ENCODE peak calls at places on chromosomes 1 and 21, in six cellular contexts. I, P, D, W, G and Z are unnamed samples.

GRCh38 chr1:10803971-10804820 is 7.8 kb upstream of the CASZ1 start:
- DNase-seq in G (no peak), W (no peak), I (no peak), P (no peak), D (no peak), Z (no peak)

GRCh38 chr1:181486098-181486420 is 2.7 kb downstream of the CACNA1E start:
- DNase-seq in G (no peak), W (no peak), D (no peak), P (no peak), I (no peak), Z (no peak)

GRCh38 chr21:32351428-32351827 is 41.4 kb downstream of the URB1 start:
- DNase-seq in I (peak), G (no peak), P (no peak), W (no peak), D (no peak), Z (no peak)

GRCh38 chr1:193705473-193706074 is 519.2 kb upstream of the B3GALT2 start:
- DNase-seq in I (no peak), D (no peak), P (no peak), G (no peak), W (no peak), Z (no peak)

GRCh38 chr1:60280764-60281278 is 207.3 kb upstream of the C1orf87 start:
- DNase-seq in G (no peak), W (no peak), D (no peak), P (no peak), I (no peak), Z (no peak)

GRCh38 chr1:193846881-193847280 is 660.5 kb upstream of the B3GALT2 start:
- DNase-seq in D (no peak), I (no peak), W (no peak), P (no peak), G (no peak), Z (no peak)

GRCh38 chr1:87140831-87141540 is 187.7 kb upstream of the LMO4 start:
- DNase-seq in W (no peak), P (no peak), I (no peak), G (no peak), D (peak), Z (no peak)

GRCh38 chr1:53899206-53899628 is 5.2 kb downstream of the DIO1 start:
- DNase-seq in G (no peak), D (no peak), W (no peak), P (peak), I (no peak), Z (no peak)

GRCh38 chr1:60972841-60973364 is 109.5 kb upstream of the NFIA start:
- DNase-seq in D (peak), I (no peak), G (no peak), W (no peak), P (peak), Z (no peak)

GRCh38 chr21:36384885-36385232 is 333 bp upstream of the CHAF1B start:
- DNase-seq in G (no peak), W (no peak), I (no peak), P (no peak), D (no peak), Z (no peak)

GRCh38 chr1:147613506-147613905 is 56.8 kb downstream of the ACP6 start:
- DNase-seq in P (peak), D (no peak), I (no peak), G (no peak), W (no peak), Z (no peak)

GRCh38 chr1:111930356-111930755 is 59.1 kb downstream of the KCND3 start:
- DNase-seq in W (no peak), P (no peak), I (no peak), D (no peak), G (no peak), Z (no peak)

GRCh38 chr1:40308036-40308727 is 8.9 kb downstream of the COL9A2 start:
- DNase-seq in D (no peak), W (no peak), I (no peak), G (no peak), P (peak), Z (no peak)

GRCh38 chr1:93453911-93454310 is 6.0 kb downstream of the FNBP1L start:
- DNase-seq in I (no peak), W (no peak), P (no peak), D (no peak), G (no peak), Z (no peak)

GRCh38 chr1:36369061-36369470 is 16.7 kb downstream of the STK40 start:
- DNase-seq in P (peak), W (peak), I (peak), D (peak), G (peak), Z (no peak)

GRCh38 chr1:209850342-209850979 is 22.7 kb downstream of the UTP25 start:
- DNase-seq in I (peak), W (peak), G (peak), D (peak), P (peak), Z (no peak)
- TF ChIP-seq CTCF in I (peak), W (peak), G (peak), D (peak), P (peak), Z (peak)

DNA sequence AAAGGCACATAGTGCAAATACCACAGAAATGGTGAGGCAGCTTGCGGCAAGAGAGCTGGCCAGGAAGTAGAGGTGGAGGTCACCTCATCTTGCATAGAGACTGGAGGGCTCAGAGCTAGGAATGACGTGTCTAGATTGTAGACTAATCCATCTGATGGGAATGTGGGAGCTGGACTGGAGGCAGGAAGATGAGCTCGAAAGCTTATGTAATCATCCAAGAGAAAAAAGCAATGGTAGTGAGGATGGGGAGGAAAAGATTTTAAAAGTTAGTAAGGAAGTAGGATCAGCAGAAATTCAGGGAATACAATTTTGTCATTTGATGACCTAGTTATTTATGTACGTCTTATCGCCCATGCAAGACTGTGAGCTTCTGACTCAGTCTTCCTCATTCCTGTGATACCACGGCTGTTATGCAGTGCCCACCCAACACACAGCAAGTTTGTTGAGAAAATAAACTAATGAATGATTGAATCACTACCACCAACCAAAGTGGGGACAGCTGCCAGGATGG is 123.9 kb downstream of the RRAGC start:
- DNase-seq in W (no peak), G (no peak), I (no peak), D (peak), P (peak), Z (no peak)
- TF ChIP-seq CTCF in W (no peak), G (no peak), I (no peak), D (no peak), P (no peak), Z (no peak)

GRCh38 chr21:45356251-45356650 is 48.7 kb upstream of the COL18A1 start:
- DNase-seq in G (no peak), I (no peak), P (no peak), W (no peak), D (no peak), Z (no peak)
- TF ChIP-seq CTCF in G (no peak), I (no peak), P (no peak), W (no peak), D (peak), Z (no peak)

DNA sequence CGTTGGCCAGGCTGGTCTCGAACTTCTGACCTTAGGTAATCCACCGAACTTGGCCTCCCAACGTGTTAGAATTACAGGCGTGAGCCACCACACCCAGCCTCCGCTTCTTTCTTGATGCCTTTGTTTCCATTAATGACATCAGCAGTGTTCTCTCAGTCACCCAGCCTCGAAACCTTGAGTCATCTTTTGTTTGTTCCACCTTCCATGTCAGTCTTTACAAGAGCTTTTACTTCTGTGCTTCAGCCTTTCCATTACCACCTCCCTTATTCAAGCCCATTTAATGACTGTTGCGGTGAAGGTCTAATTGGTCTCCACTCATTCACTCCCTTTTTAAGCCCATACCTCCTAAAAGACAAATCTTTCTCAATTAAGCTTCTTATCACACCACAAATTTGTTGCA is 146.6 kb upstream of the ADGRL2 start:
- DNase-seq in W (no peak), I (no peak), G (no peak), D (no peak), P (no peak), Z (no peak)
- TF ChIP-seq CTCF in W (no peak), I (no peak), G (no peak), D (no peak), P (no peak), Z (no peak)

GRCh38 chr1:24828887-24829192 is 83.6 kb downstream of the CLIC4 start:
- DNase-seq in P (no peak), I (no peak), W (no peak), D (no peak), G (no peak), Z (no peak)

GRCh38 chr1:24826510-24826909 is 81.3 kb downstream of the CLIC4 start:
- DNase-seq in I (no peak), D (no peak), W (no peak), G (no peak), P (no peak), Z (no peak)

GRCh38 chr1:24828183-24828886 is 83.1 kb downstream of the CLIC4 start:
- DNase-seq in D (no peak), P (no peak), G (no peak), W (no peak), I (no peak), Z (no peak)

GRCh38 chr1:24827737-24828136 is 82.5 kb downstream of the CLIC4 start:
- DNase-seq in G (no peak), I (no peak), W (no peak), P (no peak), D (no peak), Z (no peak)

GRCh38 chr1:24830680-24831272 is 85.5 kb downstream of the CLIC4 start:
- DNase-seq in D (no peak), I (peak), W (no peak), P (peak), G (no peak), Z (no peak)
- TF ChIP-seq CTCF in D (peak), I (peak), W (peak), P (peak), G (peak), Z (peak)